ENCODE peak calls at places on chromosomes 12 and 14, in eight cellular contexts. J is thoracic aorta, V is body of pancreas, A is keratinocyte, X is esophagus muscularis mucosa, I is suprapubic skin, C is Peyer's patch, H is PC-3. Z is an unnamed sample. For H3K9me3, the result is how much of the 10 kb centered on the place peaks cover.

GRCh38 chr12:11758838-11759509 is 109.5 kb downstream of the ETV6 start:
- DNase-seq in J (no peak), V (no peak), A (no peak), X (no peak), I (no peak), C (peak), H (no peak), Z (no peak)

GRCh38 chr14:75242546-75243273 is 35.9 kb upstream of the FOS start:
- DNase-seq in J (no peak), V (no peak), A (no peak), X (no peak), I (no peak), C (no peak), H (peak), Z (peak)

GRCh38 chr12:79420146-79420618 is 270.6 kb downstream of the PAWR start:
- DNase-seq in J (no peak), V (peak), A (no peak), X (no peak), I (no peak), C (no peak), H (peak), Z (peak)

GRCh38 chr14:68727315-68728078 is 65.4 kb downstream of the ZFP36L1 start:
- DNase-seq in J (no peak), V (no peak), A (no peak), X (no peak), I (peak), C (no peak), H (no peak), Z (peak)

GRCh38 chr12:57452181-57452936 is 2.7 kb upstream of the INHBE start:
- DNase-seq in J (no peak), V (no peak), A (no peak), X (no peak), I (no peak), C (no peak), H (peak), Z (no peak)

GRCh38 chr12:461425-461824 is 1.7 kb downstream of the B4GALNT3 start:
- DNase-seq in J (no peak), V (no peak), A (no peak), X (no peak), I (no peak), C (no peak), H (no peak), Z (peak)

GRCh38 chr14:22497144-22497423 is 91.9 kb downstream of the DAD1 start:
- DNase-seq in J (no peak), V (no peak), A (no peak), X (no peak), I (no peak), C (no peak), H (no peak), Z (no peak)

GRCh38 chr14:55832974-55833373 is 253.0 kb downstream of the KTN1 start:
- DNase-seq in J (no peak), V (no peak), A (no peak), X (no peak), I (no peak), C (no peak), H (peak), Z (no peak)

GRCh38 chr14:74611672-74612345 is at the start of gene LTBP2:
- DNase-seq in J (no peak), V (peak), A (no peak), X (no peak), I (no peak), C (no peak), H (peak), Z (no peak)

GRCh38 chr14:102554835-102555819 is 37.3 kb upstream of the RCOR1 start:
- DNase-seq in J (peak), V (peak), A (no peak), X (no peak), I (no peak), C (peak), H (no peak), Z (peak)

GRCh38 chr12:121128908-121129704 is 3.6 kb upstream of the P2RX7 start:
- DNase-seq in J (peak), V (peak), A (no peak), X (peak), I (peak), C (peak), H (no peak), Z (peak)

GRCh38 chr14:56953884-56954283 is 143.6 kb upstream of the OTX2 start:
- DNase-seq in J (no peak), V (no peak), A (no peak), X (no peak), I (no peak), C (no peak), H (no peak), Z (no peak)

GRCh38 chr12:24469089-24469488 is 479.8 kb downstream of the BCAT1 start:
- DNase-seq in J (no peak), V (no peak), A (no peak), X (no peak), I (no peak), C (no peak), H (no peak), Z (no peak)

GRCh38 chr14:23379331-23380196 is 2.7 kb downstream of the CMTM5 start:
- DNase-seq in J (no peak), V (peak), A (peak), X (no peak), I (no peak), C (peak), H (peak), Z (peak)

GRCh38 chr12:27826076-27826475 is 46.0 kb upstream of the MANSC4 start:
- DNase-seq in J (no peak), V (no peak), A (no peak), X (no peak), I (no peak), C (no peak), H (no peak), Z (no peak)

GRCh38 chr14:90388437-90388836 is 8.4 kb upstream of the CALM1 start:
- DNase-seq in J (no peak), V (peak), A (no peak), X (no peak), I (no peak), C (no peak), H (peak), Z (no peak)

GRCh38 chr12:113268621-113269020 is 47.4 kb downstream of the TPCN1 start:
- DNase-seq in J (no peak), V (no peak), A (no peak), X (no peak), I (peak), C (no peak), H (no peak), Z (no peak)

GRCh38 chr14:35687335-35687939 is 121.7 kb downstream of the RALGAPA1 start:
- DNase-seq in J (no peak), V (peak), A (no peak), X (no peak), I (no peak), C (no peak), H (peak), Z (peak)

GRCh38 chr14:55684956-55685584 is 105.1 kb downstream of the KTN1 start:
- DNase-seq in J (no peak), V (no peak), A (no peak), X (no peak), I (no peak), C (no peak), H (no peak), Z (no peak)

GRCh38 chr12:86376052-86376451 is 119.9 kb upstream of the MGAT4C start:
- DNase-seq in J (no peak), V (no peak), A (no peak), X (no peak), I (no peak), C (no peak), H (no peak), Z (no peak)
- TF ChIP-seq CTCF in J (no peak), V (no peak), A (peak), X (no peak), I (no peak), C (no peak), H (no peak), Z (no peak)

DNA sequence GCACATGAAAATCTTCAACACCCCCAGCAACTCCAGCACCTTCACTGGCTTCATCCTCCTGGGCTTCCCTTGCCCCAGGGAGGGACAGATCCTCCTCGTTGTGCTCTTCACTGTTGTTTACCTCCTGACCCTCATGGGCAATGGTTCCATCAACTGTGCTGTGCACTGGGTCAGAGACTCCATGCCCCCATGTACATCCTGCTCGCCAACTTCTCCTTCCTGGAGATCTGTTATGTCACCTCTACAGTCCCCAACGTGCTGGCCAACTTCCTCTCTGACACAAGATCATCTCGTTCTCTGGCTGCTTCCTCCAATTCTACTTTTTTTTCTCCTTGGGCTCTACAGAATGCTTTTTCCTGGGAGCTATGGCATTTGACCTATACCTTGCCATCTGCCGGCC is 11.5 kb upstream of the OR11G2 start:
- DNase-seq in J (no peak), V (no peak), A (no peak), X (no peak), I (no peak), C (no peak), H (no peak), Z (no peak)
- H3K9me3 ChIP-seq in J (under half), V (under half), A (under half), X (under half), I (under half), C (under half), H (under half), Z (under half)

GRCh38 chr12:2319136-2319535 is 266.3 kb downstream of the CACNA1C start:
- DNase-seq in J (no peak), V (no peak), A (no peak), X (no peak), I (no peak), C (no peak), H (no peak), Z (no peak)
- H3K27ac ChIP-seq in J (no peak), V (no peak), A (no peak), X (no peak), I (no peak), C (no peak), H (no peak), Z (no peak)

GRCh38 chr12:127025545-127025944 is 1241.4 kb upstream of the TMEM132C start:
- DNase-seq in J (no peak), V (no peak), A (no peak), X (no peak), I (no peak), C (no peak), H (peak), Z (no peak)
- TF ChIP-seq CTCF in J (no peak), V (no peak), A (peak), X (no peak), I (no peak), C (no peak), H (peak), Z (no peak)

DNA sequence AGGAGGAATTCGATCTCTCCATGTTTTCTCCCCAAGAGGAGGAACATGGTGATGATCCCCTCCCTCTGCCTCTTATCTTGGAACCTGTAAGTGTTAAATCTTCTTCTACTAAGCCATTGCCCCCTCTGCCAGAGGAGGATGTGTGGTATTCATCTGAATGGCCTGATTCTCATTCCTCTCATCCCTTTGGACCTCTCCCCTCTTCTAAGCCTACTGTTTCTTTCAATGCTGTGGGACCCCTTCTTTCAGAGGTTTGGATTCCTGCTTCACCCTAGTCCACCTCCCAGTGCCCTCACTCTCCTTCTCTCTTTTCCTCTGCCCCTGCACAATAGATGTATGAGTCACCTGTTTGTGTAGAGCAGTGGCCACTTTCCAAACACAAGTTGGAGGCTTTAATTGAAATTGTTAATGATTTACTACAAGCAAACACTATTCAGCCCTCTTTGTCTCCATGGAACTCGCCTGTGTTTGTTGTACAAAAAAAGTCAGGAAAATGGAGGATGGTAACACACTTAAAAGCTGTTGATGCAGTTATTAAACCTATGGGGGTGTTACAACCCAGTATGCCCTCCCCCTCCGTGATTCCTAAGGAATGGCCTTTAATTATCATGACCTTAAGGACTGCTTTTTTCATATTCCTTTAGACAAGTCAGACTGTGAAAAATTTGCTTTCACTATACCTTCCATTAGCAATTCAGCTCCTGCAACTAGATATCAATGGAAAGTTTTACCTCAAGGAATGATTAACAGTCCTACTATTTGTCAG is 192.1 kb upstream of the ALG10B start:
- DNase-seq in J (no peak), V (peak), A (no peak), X (peak), I (no peak), C (no peak), H (peak), Z (peak)
- H3K9me3 ChIP-seq in J (under half), V (under half), A (under half), X (under half), I (under half), C (under half), H (under half), Z (under half)

DNA sequence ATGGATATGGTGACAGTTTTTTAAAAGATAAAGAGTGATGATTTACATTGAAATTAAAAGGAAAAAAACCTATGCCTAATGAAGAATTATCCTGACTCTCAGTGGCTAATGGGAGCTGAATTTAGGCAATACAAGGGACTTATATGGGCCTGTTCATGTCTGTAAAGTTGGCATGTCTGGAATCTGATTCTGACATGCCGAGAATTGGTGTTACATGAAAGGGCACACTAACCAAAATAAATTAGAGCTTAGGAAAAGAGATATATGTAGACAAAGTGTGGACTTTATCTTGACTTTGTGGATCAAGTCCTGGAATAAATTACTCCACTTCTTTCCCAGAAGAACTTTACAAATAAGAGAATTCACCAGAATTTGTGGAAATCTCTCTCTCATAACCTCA is 1.1 kb downstream of the TDG start:
- DNase-seq in J (no peak), V (no peak), A (no peak), X (no peak), I (no peak), C (no peak), H (no peak), Z (no peak)
- H3K27ac ChIP-seq in J (peak), V (peak), A (peak), X (peak), I (peak), C (peak), H (no peak), Z (peak)